ENCODE peak calls at places on chromosomes 16 and 17, in ten cellular contexts. W is suprapubic skin, N is PC-9, Y is heart right ventricle, A is A673, H is IMR-90, J is ascending aorta, U is adrenal gland, K is neural progenitor cell, E is sigmoid colon. O is an unnamed sample. For H3K4me1, the result is how much of the 10 kb centered on the place peaks cover.

GRCh38 chr17:44006581-44007345 is 2.3 kb downstream of the NAGS start:
- DNase-seq in N (peak), E (peak), U (peak), W (peak), Y (peak), A (peak), K (peak), J (peak), H (peak), O (peak)

GRCh38 chr16:4626396-4626795 is 1.8 kb downstream of the MGRN1 start:
- DNase-seq in J (no peak), E (no peak), H (no peak), U (no peak), W (no peak), A (no peak), K (peak), N (no peak), Y (no peak), O (no peak)

GRCh38 chr16:73122604-73123386 is 74.9 kb upstream of the ZFHX3 start:
- DNase-seq in H (no peak), J (no peak), A (no peak), U (peak), W (no peak), N (no peak), E (no peak), Y (peak), K (no peak), O (no peak)

GRCh38 chr17:75645889-75646625 is 12.8 kb downstream of the SMIM5 start:
- DNase-seq in Y (no peak), N (peak), H (no peak), A (no peak), E (peak), W (no peak), J (no peak), K (no peak), U (no peak), O (no peak)

GRCh38 chr17:82871776-82872561 is 32.1 kb upstream of the ZNF750 start:
- DNase-seq in A (no peak), U (no peak), J (no peak), N (no peak), Y (no peak), H (no peak), E (no peak), W (no peak), K (no peak), O (no peak)

GRCh38 chr17:34406196-34406595 is 43.2 kb upstream of the CCL1 start:
- DNase-seq in K (no peak), Y (no peak), H (no peak), J (no peak), U (no peak), E (no peak), A (no peak), N (no peak), W (no peak), O (no peak)

GRCh38 chr16:67000384-67001158 is 12.2 kb downstream of the CES4A start:
- DNase-seq in W (peak), Y (peak), E (peak), H (no peak), J (peak), K (peak), U (peak), A (no peak), N (no peak), O (peak)

GRCh38 chr17:8488931-8489330 is 53.2 kb downstream of the NDEL1 start:
- DNase-seq in K (no peak), U (peak), H (peak), Y (peak), N (no peak), W (no peak), J (peak), A (peak), E (peak), O (no peak)

GRCh38 chr17:73286863-73287296 is 24.9 kb downstream of the CDC42EP4 start:
- DNase-seq in H (peak), N (no peak), K (no peak), Y (no peak), E (no peak), A (no peak), J (no peak), W (no peak), U (peak), O (no peak)

GRCh38 chr16:78005881-78006280 is 16.5 kb upstream of the CLEC3A start:
- DNase-seq in J (no peak), K (peak), Y (no peak), E (no peak), A (no peak), U (no peak), W (no peak), N (no peak), H (no peak), O (peak)

GRCh38 chr16:31099860-31100638 is 5.5 kb upstream of the VKORC1 start:
- DNase-seq in N (no peak), W (no peak), J (no peak), A (no peak), K (no peak), Y (no peak), E (no peak), H (peak), U (no peak), O (no peak)

GRCh38 chr16:54334208-54334607 is 47.6 kb upstream of the IRX3 start:
- DNase-seq in A (no peak), U (no peak), N (peak), Y (no peak), E (no peak), J (no peak), K (no peak), W (no peak), H (no peak), O (no peak)

GRCh38 chr17:40556198-40556661 is 9.0 kb downstream of the CCR7 start:
- DNase-seq in Y (no peak), J (peak), E (no peak), A (no peak), K (no peak), W (no peak), H (no peak), U (no peak), N (no peak), O (no peak)

GRCh38 chr16:19559242-19559910 is 3.9 kb downstream of the VPS35L start:
- DNase-seq in N (no peak), E (no peak), U (no peak), K (peak), A (peak), Y (peak), W (no peak), H (peak), J (no peak), O (peak)

GRCh38 chr17:77332981-77333685 is 192.4 kb downstream of the SEC14L1 start:
- DNase-seq in J (peak), H (peak), E (peak), Y (no peak), W (peak), K (no peak), N (peak), U (no peak), A (peak), O (no peak)

GRCh38 chr16:23213831-23214230 is 31.3 kb downstream of the SCNN1G start:
- DNase-seq in E (no peak), K (no peak), U (no peak), J (no peak), H (no peak), Y (no peak), W (no peak), A (no peak), N (no peak), O (no peak)

GRCh38 chr16:9123871-9124270 is 32.4 kb downstream of the HAPSTR1 start:
- DNase-seq in H (no peak), N (peak), K (no peak), U (peak), E (peak), J (peak), Y (no peak), A (peak), W (peak), O (no peak)

GRCh38 chr17:14225153-14226004 is 11.3 kb downstream of the CDRT15 start:
- DNase-seq in H (no peak), N (no peak), E (no peak), K (no peak), J (no peak), W (no peak), Y (no peak), U (no peak), A (no peak), O (no peak)

GRCh38 chr16:89638455-89638854 is 19.1 kb downstream of the CHMP1A start:
- DNase-seq in W (no peak), K (no peak), U (no peak), A (no peak), J (no peak), H (no peak), E (no peak), Y (no peak), N (no peak), O (no peak)

DNA sequence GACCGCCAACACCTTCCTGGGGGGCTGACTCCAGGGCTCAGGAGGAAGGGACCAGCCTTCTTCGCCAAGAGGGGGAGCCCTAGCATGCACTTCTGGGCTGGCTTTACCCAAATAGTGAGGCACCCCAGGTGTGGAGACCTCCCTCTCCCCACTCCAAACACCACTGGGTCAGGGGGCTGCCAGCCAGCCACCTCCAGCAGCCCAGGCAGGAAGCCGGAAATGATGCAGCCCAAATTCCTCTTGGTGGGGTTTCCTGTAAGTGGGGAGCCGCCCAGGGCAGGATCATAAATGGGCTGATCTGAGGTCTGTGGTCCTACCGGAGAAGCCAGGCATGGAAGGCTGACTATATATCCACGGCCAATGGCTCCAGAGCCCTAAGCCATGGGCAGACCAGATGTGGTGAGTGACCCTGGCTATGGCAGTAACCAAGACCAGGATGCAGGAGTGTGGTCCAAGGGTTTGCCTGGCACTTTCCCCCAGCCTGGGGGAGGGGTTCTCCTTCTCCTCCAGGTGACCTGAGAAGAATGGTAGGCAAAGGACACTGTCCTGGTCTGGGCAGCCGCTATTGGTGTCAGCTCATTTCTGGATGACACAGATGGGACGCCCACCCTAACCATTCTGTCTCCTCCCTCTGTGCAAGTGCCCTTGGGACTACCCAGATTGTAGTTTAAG is 4.2 kb downstream of the GIT1 start:
- DNase-seq in W (peak), U (peak), K (no peak), A (no peak), N (peak), E (no peak), J (no peak), H (no peak), Y (peak), O (no peak)
- TF ChIP-seq CTCF in W (no peak), U (no peak), K (peak), A (peak), N (no peak), E (no peak), J (no peak), H (peak), Y (no peak), O (peak)

GRCh38 chr16:85006639-85007038 is 4.7 kb downstream of the ZDHHC7 start:
- DNase-seq in A (no peak), E (no peak), K (no peak), Y (no peak), N (no peak), U (no peak), W (no peak), H (peak), J (no peak), O (no peak)
- H3K4me1 ChIP-seq in A (under half), E (half or more), K (under half), Y (under half), N (under half), U (half or more), W (half or more), H (under half), J (half or more), O (under half)

GRCh38 chr16:17463335-17463734 is 7.4 kb downstream of the XYLT1 start:
- DNase-seq in Y (no peak), N (no peak), U (no peak), E (no peak), H (no peak), W (no peak), J (no peak), A (no peak), K (no peak), O (no peak)
- H3K4me3 ChIP-seq in Y (no peak), N (no peak), U (no peak), E (no peak), H (no peak), W (no peak), J (no peak), A (no peak), K (no peak), O (no peak)

DNA sequence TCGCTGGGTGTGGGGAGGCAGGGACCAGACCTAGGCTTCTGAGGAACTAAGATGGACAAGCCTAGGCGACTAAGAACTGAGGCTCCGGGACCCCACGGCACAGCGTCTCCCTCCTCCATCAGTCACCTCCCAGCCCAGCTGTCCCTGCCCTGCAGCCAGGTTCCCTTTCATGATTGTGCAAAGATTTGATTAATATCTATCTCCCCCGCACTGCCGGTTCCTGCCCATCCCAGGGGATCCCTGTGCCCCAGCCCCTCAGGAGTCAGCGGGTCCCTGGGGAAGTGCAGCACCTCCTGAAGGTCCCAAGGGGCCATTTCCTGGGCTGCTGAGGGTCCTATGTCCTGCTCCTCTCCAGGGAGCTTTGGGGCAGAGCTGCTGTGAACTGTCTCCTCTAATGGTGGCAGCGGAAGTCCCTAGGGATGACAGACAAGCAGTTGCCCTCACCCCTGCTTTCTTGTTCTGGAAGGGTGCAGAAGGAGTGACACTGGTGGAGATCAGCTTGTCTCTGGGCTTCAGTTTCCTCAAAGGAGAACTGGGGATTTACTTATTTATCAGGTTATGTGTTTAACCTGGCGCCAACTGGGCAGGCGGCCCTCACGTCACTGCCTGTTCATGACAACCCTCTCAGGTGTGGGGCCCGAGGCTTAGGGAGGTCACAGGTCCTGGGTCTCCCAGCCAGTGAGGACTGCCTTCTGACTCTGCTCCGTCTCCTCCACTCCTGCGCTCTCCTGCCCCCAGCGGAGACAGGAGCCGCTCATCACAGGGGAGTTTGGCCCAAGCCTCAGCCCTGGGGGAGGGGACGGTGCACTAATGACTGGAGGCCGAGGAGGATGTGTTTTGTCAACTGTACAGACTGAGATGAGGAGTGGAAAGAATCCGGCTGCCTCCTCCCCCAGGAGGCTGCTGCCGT is 1.9 kb upstream of the C16orf74 start:
- DNase-seq in U (no peak), A (peak), W (peak), E (peak), K (peak), N (no peak), Y (peak), H (peak), J (no peak), O (peak)
- TF ChIP-seq CTCF in U (no peak), A (no peak), W (no peak), E (no peak), K (peak), N (no peak), Y (no peak), H (peak), J (no peak), O (peak)

GRCh38 chr17:1050996-1051925 is 54.3 kb downstream of the TIMM22 start:
- DNase-seq in W (no peak), N (no peak), A (no peak), Y (no peak), H (no peak), J (no peak), E (no peak), U (no peak), K (no peak), O (no peak)

GRCh38 chr17:1047177-1047885 is 50.4 kb downstream of the TIMM22 start:
- DNase-seq in A (no peak), N (no peak), W (no peak), U (no peak), J (peak), Y (peak), H (peak), E (peak), K (no peak), O (no peak)

GRCh38 chr17:1047886-1048470 is 51.0 kb downstream of the TIMM22 start:
- DNase-seq in N (no peak), H (no peak), W (no peak), K (no peak), Y (no peak), A (no peak), E (no peak), J (no peak), U (no peak), O (no peak)

GRCh38 chr17:1049446-1050225 is 52.7 kb downstream of the TIMM22 start:
- DNase-seq in U (no peak), J (no peak), A (no peak), E (no peak), W (no peak), K (no peak), H (no peak), N (no peak), Y (no peak), O (no peak)

DNA sequence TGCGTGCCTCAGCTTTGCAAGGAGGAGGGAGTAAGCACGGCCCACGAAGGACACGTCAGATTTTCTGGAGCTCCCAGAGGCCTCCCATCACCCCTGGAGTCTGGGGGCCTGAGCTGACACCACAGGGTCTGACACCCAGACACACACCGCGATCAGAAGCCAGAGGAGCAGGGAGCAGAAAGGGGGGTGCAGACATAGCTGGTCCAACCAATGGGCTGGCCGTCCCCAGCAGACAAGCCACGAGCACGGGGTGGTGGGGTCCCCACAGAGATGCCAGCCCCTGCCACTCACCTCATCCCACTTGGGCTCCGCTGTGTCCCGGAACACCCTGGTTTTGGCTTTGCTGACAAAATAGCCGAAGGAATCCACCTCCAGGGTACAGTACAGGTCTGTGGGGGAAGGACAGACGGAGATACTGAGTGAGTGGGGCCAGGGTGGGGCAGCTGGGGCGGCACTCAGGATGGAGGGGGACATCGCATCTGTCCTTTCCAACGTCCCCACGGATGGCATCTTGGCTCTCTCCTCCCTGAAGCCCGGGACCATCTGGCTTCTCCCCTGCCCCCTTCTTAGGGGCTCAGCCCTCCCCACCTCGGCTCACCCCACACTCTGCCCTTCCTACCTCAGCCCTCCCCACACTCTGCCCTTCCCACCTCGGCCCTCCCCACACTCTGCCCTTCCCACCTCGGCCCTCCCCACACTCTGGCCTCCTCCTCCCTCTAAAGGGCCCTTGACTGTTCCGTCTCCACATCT is 53.5 kb downstream of the TIMM22 start:
- DNase-seq in U (no peak), H (no peak), N (no peak), Y (no peak), J (no peak), A (no peak), W (no peak), E (no peak), K (no peak), O (no peak)
- H3K4me1 ChIP-seq in U (under half), H (under half), N (under half), Y (under half), J (under half), A (under half), W (under half), E (under half), K (under half), O (under half)

GRCh38 chr17:32943647-32944191 is 15.8 kb downstream of the TMEM98 start:
- DNase-seq in W (peak), E (peak), Y (no peak), K (no peak), J (peak), N (no peak), H (peak), U (no peak), A (no peak), O (no peak)

GRCh38 chr17:32944248-32945020 is 16.5 kb downstream of the TMEM98 start:
- DNase-seq in K (no peak), Y (no peak), J (no peak), E (no peak), W (no peak), A (no peak), N (no peak), H (no peak), U (no peak), O (no peak)

GRCh38 chr17:32940706-32941390 is 12.9 kb downstream of the TMEM98 start:
- DNase-seq in J (no peak), U (no peak), E (no peak), W (no peak), N (no peak), A (no peak), Y (no peak), K (no peak), H (no peak), O (no peak)

GRCh38 chr17:32941419-32942032 is 13.6 kb downstream of the TMEM98 start:
- DNase-seq in Y (no peak), A (no peak), K (no peak), J (no peak), W (no peak), H (no peak), N (no peak), E (no peak), U (no peak), O (no peak)

GRCh38 chr17:32943206-32943605 is 15.3 kb downstream of the TMEM98 start:
- DNase-seq in W (no peak), J (no peak), E (no peak), Y (no peak), K (no peak), A (no peak), N (no peak), H (no peak), U (no peak), O (no peak)
- H3K4me3 ChIP-seq in W (no peak), J (no peak), E (no peak), Y (no peak), K (no peak), A (no peak), N (no peak), H (no peak), U (no peak), O (no peak)

DNA sequence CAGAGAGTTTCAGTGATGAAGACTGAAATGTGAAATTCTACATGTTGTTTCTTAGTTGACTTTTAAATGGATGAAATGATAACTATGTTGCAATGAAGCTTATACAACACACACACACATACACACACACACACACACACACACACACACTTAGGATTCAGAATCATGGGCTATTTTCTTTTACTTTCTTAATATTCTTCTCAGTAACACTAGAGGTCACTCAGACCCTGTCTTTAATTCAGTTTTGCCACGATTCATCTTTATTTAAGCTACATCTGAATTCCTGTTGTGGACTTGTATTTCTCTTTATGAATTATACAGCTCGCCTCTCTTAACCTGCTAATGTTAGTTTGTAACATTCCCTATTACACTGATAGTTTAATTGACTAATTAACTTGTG is 109.6 kb upstream of the GOT2 start:
- DNase-seq in Y (no peak), U (no peak), J (no peak), N (no peak), K (peak), A (peak), H (peak), E (no peak), W (no peak), O (no peak)
- TF ChIP-seq CTCF in Y (peak), U (peak), J (no peak), N (peak), K (peak), A (peak), H (peak), E (peak), W (no peak), O (peak)

DNA sequence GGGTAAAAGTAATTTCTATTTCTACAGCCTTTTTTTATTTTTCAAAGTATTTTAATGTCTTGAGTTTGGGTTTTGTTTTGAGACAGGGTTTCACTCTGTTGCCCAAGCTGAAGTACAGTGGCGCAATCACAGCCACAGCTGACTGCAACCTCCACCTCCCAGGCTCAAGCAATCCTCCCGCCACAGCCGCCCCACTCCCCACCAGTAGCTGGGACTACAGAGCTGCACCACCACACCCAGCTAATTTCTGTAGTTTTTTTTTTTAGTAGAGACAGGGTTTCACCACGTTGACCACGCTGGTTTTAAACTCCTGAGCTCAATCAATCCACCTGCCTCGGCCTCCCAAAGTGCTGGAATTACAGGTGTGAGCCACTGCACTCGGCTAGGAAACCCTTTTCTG is 44.0 kb downstream of the TUBD1 start:
- DNase-seq in Y (no peak), E (peak), J (no peak), K (no peak), H (peak), A (no peak), N (peak), W (peak), U (peak), O (no peak)
- H3K4me1 ChIP-seq in Y (under half), E (half or more), J (under half), K (under half), H (under half), A (under half), N (half or more), W (half or more), U (half or more), O (under half)

O was measured in BE2C.